ENCODE peak calls at places on chromosomes 2 and 18, in four cellular contexts. Q is SW480, O is skeletal muscle cell, V is cardiac fibroblast. N is an unnamed sample.

GRCh38 chr18:59616501-59616900 is 80.7 kb downstream of the CCBE1 start:
- DNase-seq in Q (no peak), O (peak; percentile 63), V (peak; percentile 62), N (no peak)

GRCh38 chr2:232013701-232014353 is 52.3 kb downstream of the DIS3L2 start:
- DNase-seq in Q (peak; percentile 55), O (peak; percentile 87), V (peak; percentile 73), N (no peak)

GRCh38 chr2:189179607-189179979 is at the start of gene COL5A2:
- DNase-seq in Q (no peak), O (peak; percentile 82), V (peak; percentile 96), N (peak; percentile 27)

GRCh38 chr2:57673983-57674382 is 372.6 kb upstream of the VRK2 start:
- DNase-seq in Q (no peak), O (no peak), V (no peak), N (no peak)

GRCh38 chr2:239921843-239922242 is 103.3 kb downstream of the NDUFA10 start:
- DNase-seq in Q (no peak), O (no peak), V (no peak), N (no peak)

GRCh38 chr2:172525601-172526000 is 30.3 kb upstream of the PDK1 start:
- DNase-seq in Q (no peak), O (no peak), V (no peak), N (no peak)

GRCh38 chr2:215997219-215997618 is 16.1 kb downstream of the MREG start:
- DNase-seq in Q (no peak), O (no peak), V (no peak), N (no peak)

GRCh38 chr2:160510617-160511016 is 17.0 kb upstream of the RBMS1 start:
- DNase-seq in Q (no peak), O (peak; percentile 57), V (peak; percentile 80), N (no peak)

GRCh38 chr2:43051316-43051715 is 175.1 kb downstream of the ZFP36L2 start:
- DNase-seq in Q (peak; percentile 55), O (no peak), V (peak; percentile 73), N (peak; percentile 34)

GRCh38 chr2:76958749-76959148 is 563.4 kb downstream of the LRRTM4 start:
- DNase-seq in Q (no peak), O (no peak), V (peak; percentile 2), N (no peak)

GRCh38 chr2:16128746-16129610 is 188.6 kb downstream of the MYCN start:
- DNase-seq in Q (no peak), O (no peak), V (no peak), N (no peak)

GRCh38 chr2:201419057-201419635 is 32.1 kb downstream of the TRAK2 start:
- DNase-seq in Q (peak; percentile 14), O (no peak), V (no peak), N (no peak)

GRCh38 chr2:106863387-106863786 is 22.6 kb downstream of the ST6GAL2 start:
- DNase-seq in Q (peak; percentile 46), O (no peak), V (no peak), N (no peak)

GRCh38 chr18:58789856-58790255 is 74.8 kb upstream of the ZNF532 start:
- DNase-seq in Q (no peak), O (no peak), V (peak; percentile 25), N (peak; percentile 48)

N was measured in left cardiac atrium.